ENCODE peak calls at places on chromosomes 5 and 9, in six cellular contexts. V is H1, D is HCT116, I is HepG2, C is GM12878, Z is K562. H is an unnamed sample.

GRCh38 chr5:80220268-80220897 is 35.5 kb downstream of the SERINC5 start:
- DNase-seq in V (no peak), D (no peak), I (no peak), C (no peak), Z (no peak), H (no peak)

GRCh38 chr9:109382182-109382581 is 61.3 kb upstream of the EPB41L4B start:
- DNase-seq in V (no peak), D (no peak), I (no peak), C (no peak), Z (no peak), H (no peak)

GRCh38 chr5:14909369-14909768 is 37.8 kb upstream of the ANKH start:
- DNase-seq in V (no peak), D (no peak), I (no peak), C (no peak), Z (no peak), H (no peak)

GRCh38 chr9:79902937-79903600 is 331.3 kb downstream of the TLE4 start:
- DNase-seq in V (no peak), D (no peak), I (no peak), C (no peak), Z (no peak), H (no peak)

GRCh38 chr5:128402506-128402905 is 135.5 kb downstream of the FBN2 start:
- DNase-seq in V (no peak), D (no peak), I (no peak), C (no peak), Z (no peak), H (no peak)

GRCh38 chr9:117134826-117135411 is 279.9 kb downstream of the ASTN2 start:
- DNase-seq in V (no peak), D (no peak), I (no peak), C (no peak), Z (no peak), H (no peak)

GRCh38 chr5:141908796-141909195 is 14.9 kb upstream of the DELE1 start:
- DNase-seq in V (no peak), D (no peak), I (no peak), C (no peak), Z (no peak), H (no peak)

GRCh38 chr9:76155361-76155760 is 238.9 kb downstream of the RFK start:
- DNase-seq in V (no peak), D (no peak), I (no peak), C (no peak), Z (no peak), H (no peak)

GRCh38 chr5:67165524-67166459 is 30.8 kb downstream of the CD180 start:
- DNase-seq in V (peak; percentile 89), D (peak; percentile 73), I (no peak), C (no peak), Z (peak; percentile 18), H (peak; percentile 54)

GRCh38 chr9:105832311-105832710 is 138.0 kb downstream of the TMEM38B start:
- DNase-seq in V (no peak), D (no peak), I (no peak), C (no peak), Z (no peak), H (no peak)

GRCh38 chr5:66015296-66015960 is 89.1 kb downstream of the ERBIN start:
- DNase-seq in V (no peak), D (no peak), I (no peak), C (no peak), Z (no peak), H (no peak)

GRCh38 chr5:7897014-7897600 is 28.2 kb downstream of the MTRR start:
- DNase-seq in V (no peak), D (no peak), I (peak; percentile 21), C (no peak), Z (peak; percentile 53), H (peak; percentile 32)

GRCh38 chr9:68530618-68531017 is 10.1 kb downstream of the TMEM252 start:
- DNase-seq in V (no peak), D (no peak), I (peak; percentile 80), C (no peak), Z (no peak), H (no peak)

GRCh38 chr5:96709152-96709821 is 47.1 kb downstream of the CAST start:
- DNase-seq in V (no peak), D (no peak), I (no peak), C (no peak), Z (no peak), H (no peak)

GRCh38 chr5:17096975-17097695 is 120.3 kb upstream of the BASP1 start:
- DNase-seq in V (no peak), D (no peak), I (no peak), C (no peak), Z (no peak), H (no peak)

GRCh38 chr9:134375430-134376385 is 49.5 kb downstream of the RXRA start:
- DNase-seq in V (no peak), D (no peak), I (no peak), C (no peak), Z (peak; percentile 44), H (no peak)

GRCh38 chr9:134375011-134375390 is 48.7 kb downstream of the RXRA start:
- DNase-seq in V (no peak), D (no peak), I (no peak), C (no peak), Z (no peak), H (no peak)

GRCh38 chr9:134373953-134374300 is 47.7 kb downstream of the RXRA start:
- DNase-seq in V (no peak), D (no peak), I (no peak), C (no peak), Z (no peak), H (no peak)

GRCh38 chr9:134373269-134373668 is 47.0 kb downstream of the RXRA start:
- DNase-seq in V (no peak), D (no peak), I (no peak), C (no peak), Z (peak; percentile 46), H (no peak)

DNA sequence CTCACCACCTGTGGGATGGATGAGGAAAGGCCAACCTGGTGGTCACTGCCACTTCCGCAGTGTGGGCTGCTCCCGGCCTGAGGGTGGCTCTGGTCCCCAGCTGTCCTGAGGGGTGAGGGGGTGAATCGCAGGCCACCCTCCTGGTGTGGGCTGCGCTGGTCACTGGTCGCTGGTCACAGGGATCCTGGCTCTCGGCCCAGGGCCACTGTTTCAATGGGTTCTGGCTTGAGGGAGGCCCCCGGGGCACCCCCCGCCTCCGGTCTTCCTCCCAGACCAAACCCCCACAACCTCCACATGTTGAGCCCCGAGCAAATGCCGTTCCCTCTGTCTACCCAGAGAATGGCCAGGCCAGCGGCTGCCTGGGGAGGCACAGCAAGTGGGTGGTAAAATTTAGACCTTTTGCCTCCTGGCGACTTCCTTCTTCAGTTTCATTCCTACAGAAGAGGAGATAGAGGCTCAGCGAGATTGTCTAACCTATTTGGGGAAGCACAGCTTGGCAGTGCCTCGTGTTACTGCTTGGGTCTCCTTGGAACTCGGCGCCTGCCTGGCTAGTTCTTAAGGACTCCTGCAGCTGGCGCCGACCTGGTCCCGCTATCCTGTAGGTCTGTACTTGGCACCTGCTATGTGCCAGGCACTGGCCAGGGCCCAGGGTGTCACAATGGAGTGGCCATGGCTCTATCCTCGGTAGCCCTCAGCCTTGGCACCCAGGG is 48.2 kb downstream of the RXRA start:
- DNase-seq in V (no peak), D (no peak), I (no peak), C (no peak), Z (no peak), H (no peak)
- H3K4me1 ChIP-seq in V (no peaks in the 10 kb centered on the region), D (peaks cover 67% of the 10 kb centered on the region), I (peaks cover 48% of the 10 kb centered on the region), C (no peaks in the 10 kb centered on the region), Z (peaks cover 90% of the 10 kb centered on the region), H (peaks cover 37% of the 10 kb centered on the region)

DNA sequence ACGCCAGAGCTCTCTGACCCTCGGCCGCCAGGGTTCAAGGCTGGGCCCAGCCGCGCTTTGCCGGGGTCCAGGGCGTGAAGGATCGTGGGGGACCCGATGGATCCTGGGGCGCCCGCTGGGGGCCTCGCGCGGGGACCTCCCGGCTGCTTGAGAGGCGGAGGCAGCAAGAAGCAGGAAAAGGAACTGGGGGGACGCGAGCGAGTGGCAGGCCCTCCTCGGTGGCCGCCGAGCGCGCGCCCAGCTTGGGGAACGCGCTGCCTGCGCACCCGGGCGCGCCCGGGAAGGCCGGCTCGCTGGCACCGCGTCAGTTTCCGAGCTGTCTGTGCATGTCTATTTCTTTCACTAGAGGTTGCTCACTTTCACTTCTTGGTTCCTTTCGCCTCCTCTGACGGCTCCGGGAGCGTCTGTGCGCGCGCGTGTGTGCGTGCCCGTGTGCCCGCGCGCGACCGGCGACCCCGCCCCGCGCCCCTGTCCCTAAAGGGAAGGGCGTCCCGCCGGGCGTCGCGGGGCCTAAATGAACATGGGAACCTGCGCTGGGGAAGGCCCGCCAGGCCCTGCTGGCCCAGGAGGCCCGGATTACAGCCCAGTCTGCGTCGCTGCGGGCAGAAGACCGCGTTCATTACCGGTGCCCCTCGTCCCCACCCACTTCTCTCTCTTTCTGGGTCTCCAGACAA is 205.5 kb upstream of the IER5L start:
- DNase-seq in V (no peak), D (no peak), I (no peak), C (peak; percentile 38), Z (no peak), H (no peak)
- TF ChIP-seq YY1 in V (no peak), D (no peak), I (no peak), C (no peak), Z (no peak), H (no peak)

DNA sequence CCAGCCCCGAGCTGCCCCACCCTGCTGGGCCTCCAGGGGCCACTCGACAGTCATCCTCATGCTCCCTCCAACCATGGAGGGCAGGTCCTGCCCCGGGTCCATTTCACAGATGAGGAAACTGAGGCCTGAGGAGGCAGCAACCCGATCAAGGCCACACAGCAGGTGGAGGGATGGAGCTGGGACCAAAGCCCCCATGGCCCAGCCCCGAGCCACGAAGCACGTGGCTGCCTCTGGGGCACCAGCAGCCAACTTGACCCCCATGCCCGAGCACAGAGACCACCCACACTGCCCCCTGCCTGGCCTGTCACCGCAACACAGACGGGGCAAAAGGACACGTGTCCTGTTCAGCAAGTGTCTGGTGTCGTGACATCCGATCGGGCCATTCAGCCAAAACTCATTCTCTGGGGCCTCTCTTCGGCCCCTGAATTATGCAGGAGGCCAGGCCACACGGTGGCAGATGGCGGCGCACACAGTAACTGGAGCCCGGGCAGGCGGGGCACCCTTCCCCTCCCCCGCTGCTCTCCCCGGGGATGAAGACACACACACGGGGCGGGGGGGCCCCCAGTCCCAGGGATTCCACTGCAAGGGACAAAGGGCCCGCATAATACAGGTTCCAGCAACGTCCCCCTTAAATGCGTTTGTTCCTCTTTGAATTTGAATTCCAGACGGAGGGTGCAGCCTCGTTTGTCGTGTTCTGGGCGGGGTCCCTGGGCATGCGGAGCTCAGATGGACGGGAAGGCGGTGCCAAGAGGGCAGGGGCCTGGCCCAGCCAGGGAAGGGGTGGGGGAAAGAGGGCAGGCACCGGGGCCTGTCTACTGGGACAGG is 29.4 kb upstream of the TMEM250 start:
- DNase-seq in V (no peak), D (no peak), I (no peak), C (no peak), Z (peak; percentile 32), H (no peak)
- TF ChIP-seq ZNF274 in V (no peak), D (no peak), I (no peak), C (no peak), Z (no peak), H (no peak)

GRCh38 chr9:133369419-133369818 is 6.4 kb downstream of the SURF4 start:
- DNase-seq in V (no peak), D (no peak), I (no peak), C (no peak), Z (no peak), H (no peak)

GRCh38 chr9:133371261-133371711 is 4.6 kb downstream of the SURF4 start:
- DNase-seq in V (no peak), D (no peak), I (no peak), C (no peak), Z (no peak), H (no peak)

GRCh38 chr9:133372144-133372543 is 3.7 kb downstream of the SURF4 start:
- DNase-seq in V (no peak), D (no peak), I (no peak), C (no peak), Z (no peak), H (no peak)

GRCh38 chr9:133369923-133370322 is 5.9 kb downstream of the SURF4 start:
- DNase-seq in V (no peak), D (no peak), I (no peak), C (no peak), Z (no peak), H (no peak)

GRCh38 chr9:133370680-133371079 is 5.2 kb downstream of the SURF4 start:
- DNase-seq in V (no peak), D (no peak), I (no peak), C (no peak), Z (no peak), H (no peak)
- H3K4me1 ChIP-seq in V (no peaks in the 10 kb centered on the region), D (peaks cover 5% of the 10 kb centered on the region), I (peaks cover 61% of the 10 kb centered on the region), C (peaks cover 22% of the 10 kb centered on the region), Z (peaks cover 36% of the 10 kb centered on the region), H (peaks cover 5% of the 10 kb centered on the region)